ENCODE peak calls at places on chromosomes 13 and 19, in four cellular contexts. K, L, P and T are unnamed samples.

GRCh38 chr13:112603641-112604220 is 15.8 kb upstream of the TUBGCP3 start:
- DNase-seq in P (no peak), K (no peak), L (no peak), T (no peak)

GRCh38 chr13:109215377-109215776 is 571.0 kb downstream of the IRS2 start:
- DNase-seq in P (no peak), L (no peak), K (no peak), T (no peak)

GRCh38 chr13:31046711-31047279 is 114.3 kb downstream of the TEX26 start:
- DNase-seq in P (no peak), L (peak; percentile 31), K (no peak), T (no peak)

GRCh38 chr13:77820431-77821149 is 98.0 kb downstream of the EDNRB start:
- DNase-seq in K (no peak), P (peak; percentile 43), L (no peak), T (no peak)

GRCh38 chr13:97018029-97018819 is 23.9 kb upstream of the OXGR1 start:
- DNase-seq in K (peak; percentile 66), L (peak; percentile 65), P (peak; percentile 75), T (peak; percentile 26)

GRCh38 chr19:2607712-2608601 is 94.5 kb downstream of the GNG7 start:
- DNase-seq in L (no peak), P (no peak), K (peak; percentile 96), T (no peak)

GRCh38 chr19:18329035-18329376 is 6.1 kb upstream of the LSM4 start:
- DNase-seq in L (no peak), K (no peak), P (no peak), T (no peak)

GRCh38 chr13:79533781-79534400 is 52.9 kb downstream of the NDFIP2 start:
- DNase-seq in P (no peak), K (no peak), L (peak; percentile 31), T (no peak)

GRCh38 chr13:107734891-107735620 is 480.3 kb downstream of the LIG4 start:
- DNase-seq in P (no peak), K (no peak), L (no peak), T (no peak)
- TF ChIP-seq EZH2phosphoT487 in P (no peak), K (no peak), L (no peak), T (no peak)

GRCh38 chr19:13920940-13921744 is 15.1 kb downstream of the CC2D1A start:
- DNase-seq in L (peak; percentile 73), P (peak; percentile 76), K (peak; percentile 40), T (peak; percentile 85)
- H3K36me3 ChIP-seq in L (peaks cover 20% of the 10 kb centered on the region), P (peaks cover 5% of the 10 kb centered on the region), K (peaks cover 2% of the 10 kb centered on the region), T (peaks cover 64% of the 10 kb centered on the region)

GRCh38 chr13:26300140-26300539 is 46.2 kb downstream of the CDK8 start:
- DNase-seq in L (peak; percentile 92), P (no peak), K (no peak), T (no peak)

GRCh38 chr13:26299168-26299788 is 45.3 kb downstream of the CDK8 start:
- DNase-seq in K (no peak), L (peak; percentile 21), P (no peak), T (no peak)

DNA sequence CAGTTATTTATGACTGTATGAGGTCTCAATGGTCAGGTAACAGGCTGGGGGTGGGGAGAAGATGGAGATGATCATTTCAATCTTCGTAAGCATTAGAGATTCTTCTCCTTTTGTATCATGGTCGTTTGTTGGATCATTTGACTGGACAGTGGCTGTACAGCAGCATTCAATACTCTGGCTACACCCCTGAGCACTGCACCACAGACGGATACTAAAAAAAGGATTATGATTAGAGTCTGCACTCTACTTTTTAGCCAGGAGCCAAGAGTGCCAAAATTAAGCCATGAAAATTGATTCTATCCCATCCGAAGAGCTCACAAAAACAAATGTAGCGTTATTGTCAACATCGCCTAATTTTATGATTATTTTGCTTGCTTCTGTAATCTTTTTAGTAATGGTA is 41.9 kb downstream of the CDK8 start:
- DNase-seq in K (no peak), P (no peak), L (no peak), T (no peak)
- H3K4me3 ChIP-seq in K (no peak overlapping the region), P (no peak overlapping the region), L (no peak overlapping the region), T (no peak overlapping the region)

GRCh38 chr13:104872153-104872552 is 1663.3 kb downstream of the EFNB2 start:
- DNase-seq in L (no peak), P (peak; percentile 3), K (no peak), T (no peak)

GRCh38 chr13:104871456-104871855 is 1664.0 kb downstream of the EFNB2 start:
- DNase-seq in P (no peak), L (no peak), K (no peak), T (no peak)

GRCh38 chr13:104869501-104869900 is 1666.0 kb downstream of the EFNB2 start:
- DNase-seq in P (no peak), K (no peak), L (no peak), T (no peak)

GRCh38 chr13:104875008-104875762 is 1660.3 kb downstream of the EFNB2 start:
- DNase-seq in L (no peak), K (no peak), P (peak; percentile 14), T (no peak)
- TF ChIP-seq EZH2phosphoT487 in L (no peak), K (no peak), P (no peak), T (no peak)

DNA sequence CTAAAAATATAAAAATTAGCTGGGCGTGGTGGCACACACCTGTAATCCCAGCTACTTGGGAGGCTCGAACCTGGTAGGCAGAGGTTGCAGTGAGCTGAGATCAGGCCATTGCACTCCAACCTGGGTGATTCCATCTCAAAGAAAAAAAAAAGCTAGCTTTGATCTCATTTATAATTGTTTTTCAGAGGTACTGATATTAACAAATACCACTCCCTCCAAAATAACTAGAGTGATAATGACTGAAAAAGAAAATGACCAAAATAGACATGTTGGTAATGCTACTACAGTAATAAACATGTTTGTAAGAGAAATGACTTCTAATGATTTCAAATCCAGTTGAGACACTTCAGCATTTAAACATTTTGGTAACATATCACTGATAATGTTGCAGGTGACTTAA is 13.0 kb downstream of the PDCD5 start:
- DNase-seq in K (no peak), L (no peak), P (no peak), T (no peak)
- H3K36me3 ChIP-seq in K (no peaks in the 10 kb centered on the region), L (peaks cover 48% of the 10 kb centered on the region), P (peaks cover 52% of the 10 kb centered on the region), T (peaks cover 62% of the 10 kb centered on the region)

DNA sequence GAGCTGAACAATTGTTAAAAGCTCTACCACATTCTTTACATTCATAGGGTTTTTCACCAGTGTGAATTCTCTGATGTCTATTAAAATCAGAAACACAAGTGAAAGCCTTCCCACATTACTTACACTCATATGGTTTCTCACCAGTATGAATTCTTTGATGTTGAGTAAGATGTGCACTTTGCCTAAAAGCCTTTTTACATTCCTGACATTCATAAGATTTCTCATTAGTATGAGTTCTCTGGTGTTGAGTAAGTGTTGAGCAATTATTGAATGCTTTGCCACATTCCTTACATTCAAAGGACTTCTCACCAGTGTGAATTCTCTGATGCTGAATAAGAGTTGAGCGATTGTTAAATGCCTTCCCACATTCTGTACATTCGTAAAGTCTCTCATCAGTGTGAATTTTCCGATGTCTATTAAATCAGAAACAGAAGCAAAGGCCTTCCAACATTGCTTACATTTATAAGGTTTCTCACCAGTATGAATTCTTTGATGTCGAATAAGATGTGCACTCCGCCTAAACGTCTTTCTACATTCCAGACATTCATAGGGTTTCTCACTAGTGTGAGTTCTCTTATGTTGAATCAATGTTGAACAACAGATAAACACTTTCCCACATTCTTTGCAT is 14.2 kb upstream of the ZFP30 start:
- DNase-seq in L (no peak), K (no peak), P (peak; percentile 4), T (no peak)
- H3K4me3 ChIP-seq in L (no peak overlapping the region), K (no peak overlapping the region), P (no peak overlapping the region), T (no peak overlapping the region)